ENCODE peak calls at places on chromosomes 16 and 17, in nine cellular contexts. P is ACHN; F is mesendoderm; C is IMR-90; M is NCI-H446; L is Kasumi-1; B is foreskin fibroblast; E is naive thymus-derived CD8-positive, alpha-beta T cell; I is A549. X is an unnamed sample.

GRCh38 chr17:79845601-79845949 is 6.3 kb upstream of the CBX4 start:
- DNase-seq in C (no peak), M (no peak), L (peak), E (no peak), P (no peak), B (no peak), F (no peak), I (peak), X (no peak)

GRCh38 chr16:88995194-88995593 is 18.2 kb upstream of the CBFA2T3 start:
- DNase-seq in I (no peak), M (no peak), B (no peak), F (no peak), C (no peak), L (no peak), P (no peak), E (no peak), X (no peak)

GRCh38 chr16:85384831-85385462 is 228.2 kb upstream of the GSE1 start:
- DNase-seq in E (no peak), M (no peak), C (no peak), I (no peak), L (no peak), P (no peak), F (no peak), B (no peak), X (peak)

GRCh38 chr17:66661411-66661843 is 173.5 kb upstream of the CACNG5 start:
- DNase-seq in M (no peak), L (peak), B (no peak), P (peak), C (peak), F (no peak), E (no peak), I (peak), X (no peak)

GRCh38 chr17:56756536-56756935 is 77.2 kb downstream of the C17orf67 start:
- DNase-seq in I (peak), M (no peak), F (no peak), C (peak), L (peak), E (no peak), P (peak), B (peak), X (no peak)

GRCh38 chr16:47392114-47392513 is 68.7 kb downstream of the ITFG1 start:
- DNase-seq in F (no peak), I (no peak), B (no peak), P (no peak), C (no peak), M (no peak), L (peak), E (no peak), X (no peak)

GRCh38 chr17:42436401-42436800 is 13.3 kb upstream of the CAVIN1 start:
- DNase-seq in B (peak), M (no peak), E (no peak), F (no peak), I (no peak), L (no peak), P (no peak), C (peak), X (no peak)

GRCh38 chr16:12405083-12405482 is 398.6 kb downstream of the CPPED1 start:
- DNase-seq in C (no peak), I (no peak), L (no peak), F (no peak), M (no peak), B (no peak), P (no peak), E (no peak), X (no peak)

GRCh38 chr17:72358465-72358864 is 237.6 kb downstream of the SOX9 start:
- DNase-seq in L (no peak), M (no peak), I (no peak), E (no peak), C (peak), P (peak), F (no peak), B (peak), X (no peak)

GRCh38 chr17:71287246-71287828 is 833.5 kb upstream of the SOX9 start:
- DNase-seq in I (no peak), E (no peak), C (no peak), B (no peak), L (no peak), M (peak), F (peak), P (no peak), X (no peak)

GRCh38 chr16:11667824-11668589 is at the start of gene SNN:
- DNase-seq in I (peak), F (peak), P (peak), B (peak), M (peak), E (peak), C (peak), L (peak), X (peak)

GRCh38 chr17:82301916-82302497 is 15.4 kb downstream of the CD7 start:
- DNase-seq in P (no peak), B (no peak), I (no peak), F (no peak), C (no peak), M (no peak), E (no peak), L (no peak), X (no peak)

GRCh38 chr16:85662036-85662812 is 26.5 kb downstream of the GINS2 start:
- DNase-seq in L (no peak), C (no peak), B (no peak), P (no peak), E (no peak), I (no peak), F (peak), M (no peak), X (peak)